ENCODE peak calls at places on chromosomes 12 and 14, in six cellular contexts. One of them, this sample, is unnamed.

GRCh38 chr14:51581017-51581881 is 70.5 kb upstream of the FRMD6 start:
- DNase-seq in adipocyte: peak; percentile 61
- DNase-seq in NCI-H1092 treated with DMSO at 0.1 percent for 48 hours: no peak
- DNase-seq in AG09319: no peak
- DNase-seq in T-helper 9 cell: no peak
- DNase-seq in mucosa of gallbladder: no peak
- DNase-seq in this sample: no peak

GRCh38 chr14:82626156-82627055 is 1092.8 kb upstream of the SEL1L start:
- DNase-seq in adipocyte: no peak
- DNase-seq in NCI-H1092 treated with DMSO at 0.1 percent for 48 hours: no peak
- DNase-seq in AG09319: no peak
- DNase-seq in T-helper 9 cell: no peak
- DNase-seq in mucosa of gallbladder: no peak
- DNase-seq in this sample: no peak

GRCh38 chr14:91065266-91065665 is 4.8 kb upstream of the RPS6KA5 start:
- DNase-seq in adipocyte: no peak
- DNase-seq in NCI-H1092 treated with DMSO at 0.1 percent for 48 hours: no peak
- DNase-seq in AG09319: no peak
- DNase-seq in T-helper 9 cell: no peak
- DNase-seq in mucosa of gallbladder: no peak
- DNase-seq in this sample: no peak

GRCh38 chr14:95261616-95262510 is 57.8 kb downstream of the CLMN start:
- DNase-seq in adipocyte: no peak
- DNase-seq in NCI-H1092 treated with DMSO at 0.1 percent for 48 hours: no peak
- DNase-seq in AG09319: no peak
- DNase-seq in T-helper 9 cell: no peak
- DNase-seq in mucosa of gallbladder: no peak
- DNase-seq in this sample: no peak

GRCh38 chr12:45290218-45290609 is 74.3 kb downstream of the ANO6 start:
- DNase-seq in adipocyte: peak; percentile 83
- DNase-seq in NCI-H1092 treated with DMSO at 0.1 percent for 48 hours: no peak
- DNase-seq in AG09319: no peak
- DNase-seq in T-helper 9 cell: no peak
- DNase-seq in mucosa of gallbladder: no peak
- DNase-seq in this sample: no peak

GRCh38 chr12:51820721-51821422 is 27.6 kb downstream of the FIGNL2 start:
- DNase-seq in adipocyte: peak; percentile 22
- DNase-seq in NCI-H1092 treated with DMSO at 0.1 percent for 48 hours: peak; percentile 83
- DNase-seq in AG09319: peak; percentile 46
- DNase-seq in T-helper 9 cell: peak; percentile 67
- DNase-seq in mucosa of gallbladder: peak; percentile 59
- DNase-seq in this sample: peak; percentile 67

GRCh38 chr12:54624316-54625279 is 10.1 kb downstream of the LACRT start:
- DNase-seq in adipocyte: no peak
- DNase-seq in NCI-H1092 treated with DMSO at 0.1 percent for 48 hours: no peak
- DNase-seq in AG09319: no peak
- DNase-seq in T-helper 9 cell: no peak
- DNase-seq in mucosa of gallbladder: no peak
- DNase-seq in this sample: no peak

GRCh38 chr12:7128681-7129593 is at the start of gene RBP5:
- DNase-seq in adipocyte: no peak
- DNase-seq in NCI-H1092 treated with DMSO at 0.1 percent for 48 hours: no peak
- DNase-seq in AG09319: no peak
- DNase-seq in T-helper 9 cell: no peak
- DNase-seq in mucosa of gallbladder: no peak
- DNase-seq in this sample: no peak

GRCh38 chr12:123102781-123103503 is 47.9 kb downstream of the PITPNM2 start:
- DNase-seq in adipocyte: no peak
- DNase-seq in NCI-H1092 treated with DMSO at 0.1 percent for 48 hours: no peak
- DNase-seq in AG09319: no peak
- DNase-seq in T-helper 9 cell: no peak
- DNase-seq in mucosa of gallbladder: no peak
- DNase-seq in this sample: no peak

GRCh38 chr12:30959110-30959710 is 32.7 kb downstream of the TSPAN11 start:
- DNase-seq in adipocyte: no peak
- DNase-seq in NCI-H1092 treated with DMSO at 0.1 percent for 48 hours: no peak
- DNase-seq in AG09319: no peak
- DNase-seq in T-helper 9 cell: no peak
- DNase-seq in mucosa of gallbladder: no peak
- DNase-seq in this sample: no peak

GRCh38 chr12:71838661-71839060 is 898 bp upstream of the TBC1D15 start:
- DNase-seq in adipocyte: no peak
- DNase-seq in NCI-H1092 treated with DMSO at 0.1 percent for 48 hours: no peak
- DNase-seq in AG09319: no peak
- DNase-seq in T-helper 9 cell: no peak
- DNase-seq in mucosa of gallbladder: no peak
- DNase-seq in this sample: no peak